ENCODE peak calls at places on chromosomes 11 and 22, in eight cellular contexts. One of them, this sample, is unnamed.

GRCh38 chr11:73234403-73235181 is 16.5 kb downstream of the P2RY2 start:
- DNase-seq in tibial nerve: no peak
- DNase-seq in IMR-90: no peak
- DNase-seq in thyroid gland: peak; percentile 0
- DNase-seq in upper lobe of left lung: peak; percentile 85
- DNase-seq in A549: no peak
- DNase-seq in esophagus squamous epithelium: no peak
- DNase-seq in right lobe of liver: no peak
- DNase-seq in this sample: no peak

GRCh38 chr11:96342131-96342970 is 644 bp downstream of the MAML2 start:
- DNase-seq in tibial nerve: no peak
- DNase-seq in IMR-90: no peak
- DNase-seq in thyroid gland: no peak
- DNase-seq in upper lobe of left lung: no peak
- DNase-seq in A549: no peak
- DNase-seq in esophagus squamous epithelium: no peak
- DNase-seq in right lobe of liver: no peak
- DNase-seq in this sample: no peak

GRCh38 chr11:67301951-67302516 is 1.3 kb upstream of the SSH3 start:
- DNase-seq in tibial nerve: no peak
- DNase-seq in IMR-90: peak; percentile 68
- DNase-seq in thyroid gland: peak; percentile 88
- DNase-seq in upper lobe of left lung: peak; percentile 86
- DNase-seq in A549: peak; percentile 59
- DNase-seq in esophagus squamous epithelium: no peak
- DNase-seq in right lobe of liver: peak; percentile 77
- DNase-seq in this sample: no peak

GRCh38 chr22:48523091-48523490 is 1304.6 kb downstream of the BRD1 start:
- DNase-seq in tibial nerve: no peak
- DNase-seq in IMR-90: no peak
- DNase-seq in thyroid gland: no peak
- DNase-seq in upper lobe of left lung: peak; percentile 74
- DNase-seq in A549: no peak
- DNase-seq in esophagus squamous epithelium: no peak
- DNase-seq in right lobe of liver: no peak
- DNase-seq in this sample: no peak

GRCh38 chr11:33775064-33775807 is 916 bp upstream of the FBXO3 start:
- DNase-seq in tibial nerve: no peak
- DNase-seq in IMR-90: no peak
- DNase-seq in thyroid gland: no peak
- DNase-seq in upper lobe of left lung: no peak
- DNase-seq in A549: no peak
- DNase-seq in esophagus squamous epithelium: no peak
- DNase-seq in right lobe of liver: no peak
- DNase-seq in this sample: no peak

GRCh38 chr11:83709434-83709833 is 423.3 kb upstream of the CCDC90B start:
- DNase-seq in tibial nerve: no peak
- DNase-seq in IMR-90: no peak
- DNase-seq in thyroid gland: no peak
- DNase-seq in upper lobe of left lung: no peak
- DNase-seq in A549: no peak
- DNase-seq in esophagus squamous epithelium: no peak
- DNase-seq in right lobe of liver: no peak
- DNase-seq in this sample: no peak

GRCh38 chr22:23743303-23743705 is 7.6 kb downstream of the ZNF70 start:
- DNase-seq in tibial nerve: no peak
- DNase-seq in IMR-90: no peak
- DNase-seq in thyroid gland: no peak
- DNase-seq in upper lobe of left lung: no peak
- DNase-seq in A549: no peak
- DNase-seq in esophagus squamous epithelium: no peak
- DNase-seq in right lobe of liver: no peak
- DNase-seq in this sample: no peak

GRCh38 chr11:2588809-2589537 is 110.8 kb downstream of the KCNQ1OT1 start:
- DNase-seq in tibial nerve: peak; percentile 2
- DNase-seq in IMR-90: no peak
- DNase-seq in thyroid gland: peak; percentile 2
- DNase-seq in upper lobe of left lung: peak; percentile 58
- DNase-seq in A549: no peak
- DNase-seq in esophagus squamous epithelium: no peak
- DNase-seq in right lobe of liver: no peak
- DNase-seq in this sample: peak; percentile 9

GRCh38 chr11:62108971-62109391 is 14.8 kb upstream of the INCENP start:
- DNase-seq in tibial nerve: no peak
- DNase-seq in IMR-90: peak; percentile 66
- DNase-seq in thyroid gland: no peak
- DNase-seq in upper lobe of left lung: no peak
- DNase-seq in A549: no peak
- DNase-seq in esophagus squamous epithelium: no peak
- DNase-seq in right lobe of liver: no peak
- DNase-seq in this sample: no peak

GRCh38 chr11:122163420-122163819 is 47.4 kb upstream of the BLID start:
- DNase-seq in tibial nerve: no peak
- DNase-seq in IMR-90: peak; percentile 59
- DNase-seq in thyroid gland: no peak
- DNase-seq in upper lobe of left lung: no peak
- DNase-seq in A549: no peak
- DNase-seq in esophagus squamous epithelium: no peak
- DNase-seq in right lobe of liver: no peak
- DNase-seq in this sample: no peak

GRCh38 chr11:125448136-125448535 is 47.9 kb downstream of the FEZ1 start:
- DNase-seq in tibial nerve: no peak
- DNase-seq in IMR-90: peak; percentile 75
- DNase-seq in thyroid gland: no peak
- DNase-seq in upper lobe of left lung: no peak
- DNase-seq in A549: no peak
- DNase-seq in esophagus squamous epithelium: no peak
- DNase-seq in right lobe of liver: no peak
- DNase-seq in this sample: no peak

GRCh38 chr11:57407941-57408475 is 17.6 kb upstream of the PRG2 start:
- DNase-seq in tibial nerve: no peak
- DNase-seq in IMR-90: no peak
- DNase-seq in thyroid gland: no peak
- DNase-seq in upper lobe of left lung: no peak
- DNase-seq in A549: no peak
- DNase-seq in esophagus squamous epithelium: no peak
- DNase-seq in right lobe of liver: no peak
- DNase-seq in this sample: no peak

GRCh38 chr11:113563766-113564165 is 88.6 kb upstream of the DRD2 start:
- DNase-seq in tibial nerve: no peak
- DNase-seq in IMR-90: no peak
- DNase-seq in thyroid gland: no peak
- DNase-seq in upper lobe of left lung: no peak
- DNase-seq in A549: no peak
- DNase-seq in esophagus squamous epithelium: no peak
- DNase-seq in right lobe of liver: no peak
- DNase-seq in this sample: no peak

GRCh38 chr11:88171982-88172381 is 3.3 kb downstream of the RAB38 start:
- DNase-seq in tibial nerve: no peak
- DNase-seq in IMR-90: no peak
- DNase-seq in thyroid gland: no peak
- DNase-seq in upper lobe of left lung: no peak
- DNase-seq in A549: no peak
- DNase-seq in esophagus squamous epithelium: no peak
- DNase-seq in right lobe of liver: no peak
- DNase-seq in this sample: no peak

GRCh38 chr22:46286941-46287872 is 9.5 kb upstream of the GTSE1 start:
- DNase-seq in tibial nerve: no peak
- DNase-seq in IMR-90: no peak
- DNase-seq in thyroid gland: no peak
- DNase-seq in upper lobe of left lung: no peak
- DNase-seq in A549: no peak
- DNase-seq in esophagus squamous epithelium: no peak
- DNase-seq in right lobe of liver: no peak
- DNase-seq in this sample: no peak

GRCh38 chr11:86069408-86070086 is 663 bp upstream of the PICALM start:
- DNase-seq in tibial nerve: peak; percentile 44
- DNase-seq in IMR-90: peak; percentile 97
- DNase-seq in thyroid gland: no peak
- DNase-seq in upper lobe of left lung: no peak
- DNase-seq in A549: peak; percentile 86
- DNase-seq in esophagus squamous epithelium: no peak
- DNase-seq in right lobe of liver: no peak
- DNase-seq in this sample: peak; percentile 27

GRCh38 chr22:21712751-21713427 is 22.7 kb downstream of the YPEL1 start:
- DNase-seq in tibial nerve: peak; percentile 76
- DNase-seq in IMR-90: peak; percentile 78
- DNase-seq in thyroid gland: peak; percentile 71
- DNase-seq in upper lobe of left lung: no peak
- DNase-seq in A549: peak; percentile 72
- DNase-seq in esophagus squamous epithelium: no peak
- DNase-seq in right lobe of liver: peak; percentile 70
- DNase-seq in this sample: peak; percentile 86

GRCh38 chr11:112882494-112883381 is 78.5 kb upstream of the NCAM1 start:
- DNase-seq in tibial nerve: no peak
- DNase-seq in IMR-90: no peak
- DNase-seq in thyroid gland: no peak
- DNase-seq in upper lobe of left lung: no peak
- DNase-seq in A549: no peak
- DNase-seq in esophagus squamous epithelium: no peak
- DNase-seq in right lobe of liver: no peak
- DNase-seq in this sample: peak; percentile 35

GRCh38 chr22:46902436-46902835 is 140.0 kb downstream of the TBC1D22A start:
- DNase-seq in tibial nerve: no peak
- DNase-seq in IMR-90: no peak
- DNase-seq in thyroid gland: peak; percentile 34
- DNase-seq in upper lobe of left lung: no peak
- DNase-seq in A549: no peak
- DNase-seq in esophagus squamous epithelium: no peak
- DNase-seq in right lobe of liver: no peak
- DNase-seq in this sample: no peak

GRCh38 chr11:1771273-1771672 is 7.5 kb upstream of the CTSD start:
- DNase-seq in tibial nerve: no peak
- DNase-seq in IMR-90: no peak
- DNase-seq in thyroid gland: no peak
- DNase-seq in upper lobe of left lung: no peak
- DNase-seq in A549: no peak
- DNase-seq in esophagus squamous epithelium: no peak
- DNase-seq in right lobe of liver: no peak
- DNase-seq in this sample: no peak

GRCh38 chr11:104891135-104891534 is 7.1 kb downstream of the CASP12 start:
- DNase-seq in tibial nerve: no peak
- DNase-seq in IMR-90: peak; percentile 90
- DNase-seq in thyroid gland: no peak
- DNase-seq in upper lobe of left lung: no peak
- DNase-seq in A549: no peak
- DNase-seq in esophagus squamous epithelium: no peak
- DNase-seq in right lobe of liver: no peak
- DNase-seq in this sample: no peak

GRCh38 chr11:94796863-94797262 is 28.7 kb downstream of the AMOTL1 start:
- DNase-seq in tibial nerve: no peak
- DNase-seq in IMR-90: no peak
- DNase-seq in thyroid gland: no peak
- DNase-seq in upper lobe of left lung: no peak
- DNase-seq in A549: no peak
- DNase-seq in esophagus squamous epithelium: no peak
- DNase-seq in right lobe of liver: no peak
- DNase-seq in this sample: no peak
- H3K4me1 ChIP-seq in tibial nerve: peaks cover 42% of the 10 kb centered on the region
- H3K4me1 ChIP-seq in IMR-90: peaks cover 21% of the 10 kb centered on the region
- H3K4me1 ChIP-seq in thyroid gland: peaks cover 22% of the 10 kb centered on the region
- H3K4me1 ChIP-seq in upper lobe of left lung: peaks cover 26% of the 10 kb centered on the region
- H3K4me1 ChIP-seq in A549: peaks cover 27% of the 10 kb centered on the region
- H3K4me1 ChIP-seq in esophagus squamous epithelium: peaks cover 71% of the 10 kb centered on the region
- H3K4me1 ChIP-seq in right lobe of liver: peaks cover 32% of the 10 kb centered on the region
- H3K4me1 ChIP-seq in this sample: peaks cover 27% of the 10 kb centered on the region

DNA sequence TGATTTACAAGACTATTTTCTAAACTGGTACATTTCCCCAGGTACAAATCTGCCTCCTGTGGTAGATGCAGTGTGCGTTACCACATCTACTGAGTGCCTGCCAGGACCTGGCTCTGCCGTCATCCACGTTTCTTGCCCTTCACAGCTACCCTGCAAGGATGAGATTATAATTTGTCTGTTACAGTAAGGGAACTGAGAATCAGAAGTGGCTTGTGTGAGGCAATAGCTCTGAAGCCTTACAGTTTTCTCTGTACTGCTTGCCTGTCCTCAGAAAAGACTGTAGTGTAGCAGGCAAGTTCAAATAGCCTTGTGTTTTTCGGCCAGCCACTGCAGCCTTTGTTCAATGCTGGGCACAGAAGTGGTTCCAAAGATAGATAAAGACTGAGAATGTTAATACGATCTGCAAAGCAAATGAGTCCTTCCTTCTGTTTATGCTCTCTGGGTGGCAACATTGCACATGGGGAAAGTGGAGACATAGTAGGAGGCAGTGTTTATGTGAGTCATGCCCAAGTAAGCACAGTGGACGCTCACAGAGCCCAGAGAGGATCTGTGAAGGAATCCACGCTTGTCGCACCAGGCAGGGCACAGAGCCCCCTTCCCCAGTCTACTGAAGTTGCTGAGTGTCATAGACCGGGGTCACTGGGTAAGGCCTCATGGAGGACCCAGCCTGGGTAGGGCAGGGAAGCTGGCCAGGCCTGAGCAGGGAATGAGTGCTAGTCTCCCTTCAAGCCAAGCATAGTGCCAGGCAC is 49.1 kb downstream of the MICAL2 start:
- DNase-seq in tibial nerve: no peak
- DNase-seq in IMR-90: peak; percentile 97
- DNase-seq in thyroid gland: no peak
- DNase-seq in upper lobe of left lung: no peak
- DNase-seq in A549: peak; percentile 59
- DNase-seq in esophagus squamous epithelium: no peak
- DNase-seq in right lobe of liver: no peak
- DNase-seq in this sample: peak; percentile 53
- TF ChIP-seq POLR2A in tibial nerve: no peak
- TF ChIP-seq POLR2A in IMR-90: peak; percentile 76
- TF ChIP-seq POLR2A in thyroid gland: no peak
- TF ChIP-seq POLR2A in upper lobe of left lung: no peak
- TF ChIP-seq POLR2A in A549: no peak
- TF ChIP-seq POLR2A in esophagus squamous epithelium: no peak
- TF ChIP-seq POLR2A in right lobe of liver: no peak
- TF ChIP-seq POLR2A in this sample: no peak

DNA sequence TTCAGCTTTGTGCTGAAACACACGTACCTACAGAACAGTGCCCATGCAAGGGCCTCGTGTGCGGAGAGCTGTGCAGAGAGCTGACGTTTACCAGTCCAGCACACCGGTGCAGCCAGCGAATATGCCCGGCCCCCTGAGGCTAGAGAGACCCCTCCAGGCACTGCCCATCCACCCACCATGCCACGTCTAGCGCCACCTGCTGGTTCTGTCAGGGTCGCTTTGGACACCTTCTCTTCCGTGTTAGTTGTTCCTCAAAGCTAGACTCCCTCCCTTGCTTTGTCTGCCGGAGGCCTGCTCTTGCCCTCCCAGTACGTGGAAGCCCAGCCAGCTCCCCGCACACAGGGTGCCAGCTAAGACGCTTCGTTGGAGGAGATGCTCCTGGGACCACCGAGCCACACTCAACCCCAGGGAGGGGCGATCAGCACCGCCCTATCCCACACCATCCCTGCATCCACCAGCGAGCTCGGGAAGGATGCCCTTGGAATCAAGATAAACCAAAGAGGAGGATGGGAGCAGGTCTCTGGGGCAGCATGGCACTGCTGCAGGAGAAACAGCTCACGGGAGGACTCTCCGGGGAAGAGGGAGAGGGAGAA is 43.4 kb downstream of the CPT1A start:
- DNase-seq in tibial nerve: peak; percentile 35
- DNase-seq in IMR-90: no peak
- DNase-seq in thyroid gland: peak; percentile 18
- DNase-seq in upper lobe of left lung: no peak
- DNase-seq in A549: no peak
- DNase-seq in esophagus squamous epithelium: no peak
- DNase-seq in right lobe of liver: no peak
- DNase-seq in this sample: peak; percentile 73
- H3K4me1 ChIP-seq in tibial nerve: no peaks in the 10 kb centered on the region
- H3K4me1 ChIP-seq in IMR-90: no peaks in the 10 kb centered on the region
- H3K4me1 ChIP-seq in thyroid gland: no peaks in the 10 kb centered on the region
- H3K4me1 ChIP-seq in upper lobe of left lung: no peaks in the 10 kb centered on the region
- H3K4me1 ChIP-seq in A549: no peaks in the 10 kb centered on the region
- H3K4me1 ChIP-seq in esophagus squamous epithelium: no peaks in the 10 kb centered on the region
- H3K4me1 ChIP-seq in right lobe of liver: no peaks in the 10 kb centered on the region
- H3K4me1 ChIP-seq in this sample: no peaks in the 10 kb centered on the region

GRCh38 chr11:128716661-128717210 is 22.9 kb downstream of the FLI1 start:
- DNase-seq in tibial nerve: no peak
- DNase-seq in IMR-90: peak; percentile 62
- DNase-seq in thyroid gland: no peak
- DNase-seq in upper lobe of left lung: no peak
- DNase-seq in A549: no peak
- DNase-seq in esophagus squamous epithelium: no peak
- DNase-seq in right lobe of liver: peak; percentile 39
- DNase-seq in this sample: no peak
- TF ChIP-seq POLR2A in tibial nerve: peak; percentile 4
- TF ChIP-seq POLR2A in IMR-90: no peak
- TF ChIP-seq POLR2A in thyroid gland: no peak
- TF ChIP-seq POLR2A in upper lobe of left lung: no peak
- TF ChIP-seq POLR2A in A549: no peak
- TF ChIP-seq POLR2A in esophagus squamous epithelium: no peak
- TF ChIP-seq POLR2A in right lobe of liver: no peak
- TF ChIP-seq POLR2A in this sample: no peak